ENCODE peak calls at places on chromosome 10, in eight cellular contexts. W is cardiac muscle cell, H is OCI-LY7, A is right lobe of liver, Q is choroid plexus epithelial cell, U is Calu3, V is lower leg skin, M is AG10803. N is an unnamed sample.

GRCh38 chr10:47134166-47134565 is 165.8 kb upstream of the GDF10 start:
- DNase-seq in V (no peak), H (no peak), W (no peak), Q (no peak), A (no peak), M (no peak), U (no peak), N (no peak)

GRCh38 chr10:97687785-97688781 is 1.0 kb upstream of the AVPI1 start:
- DNase-seq in M (peak), V (peak), W (no peak), H (no peak), Q (peak), A (peak), U (no peak), N (no peak)

GRCh38 chr10:122495406-122496340 is 34.3 kb downstream of the HTRA1 start:
- DNase-seq in M (peak), H (no peak), V (peak), U (no peak), Q (peak), W (peak), A (no peak), N (no peak)

GRCh38 chr10:697097-697875 is 7.8 kb upstream of the DIP2C start:
- DNase-seq in M (no peak), Q (no peak), V (no peak), U (no peak), A (no peak), H (no peak), W (no peak), N (peak)

GRCh38 chr10:79223346-79224048 is 123.8 kb upstream of the PPIF start:
- DNase-seq in M (no peak), W (peak), A (no peak), U (no peak), H (no peak), V (no peak), Q (peak), N (peak)

GRCh38 chr10:88118769-88119559 is 255.5 kb downstream of the PTEN start:
- DNase-seq in H (no peak), Q (no peak), A (no peak), V (no peak), W (no peak), M (no peak), U (no peak), N (no peak)

GRCh38 chr10:73910764-73911552 is at the start of gene PLAU:
- DNase-seq in U (peak), H (peak), M (no peak), A (peak), Q (no peak), W (peak), V (no peak), N (peak)

GRCh38 chr10:106078796-106079576 is 1085.5 kb downstream of the SORCS1 start:
- DNase-seq in H (no peak), W (no peak), M (peak), A (no peak), Q (peak), U (no peak), V (no peak), N (no peak)

GRCh38 chr10:132185601-132186487 is 904 bp upstream of the DPYSL4 start:
- DNase-seq in M (peak), V (no peak), U (no peak), H (no peak), W (peak), A (no peak), Q (peak), N (peak)

GRCh38 chr10:4839353-4839752 is 13.3 kb downstream of the AKR1E2 start:
- DNase-seq in U (no peak), A (no peak), W (no peak), V (no peak), M (no peak), Q (no peak), H (no peak), N (no peak)

GRCh38 chr10:57692255-57692980 is 575.3 kb downstream of the IPMK start:
- DNase-seq in W (peak), V (no peak), A (no peak), Q (peak), H (no peak), U (peak), M (peak), N (no peak)

GRCh38 chr10:84525120-84525806 is 196.9 kb downstream of the CCSER2 start:
- DNase-seq in W (peak), V (no peak), M (no peak), Q (peak), U (no peak), H (no peak), A (no peak), N (no peak)

GRCh38 chr10:60910543-60910942 is 33.4 kb downstream of the RHOBTB1 start:
- DNase-seq in H (peak), M (peak), Q (no peak), W (no peak), A (no peak), V (no peak), U (no peak), N (no peak)

GRCh38 chr10:105148921-105149320 is 507.8 kb downstream of the SORCS3 start:
- DNase-seq in Q (no peak), V (no peak), U (no peak), M (no peak), H (no peak), W (no peak), A (no peak), N (no peak)

GRCh38 chr10:119659951-119660350 is 8.8 kb downstream of the BAG3 start:
- DNase-seq in M (no peak), V (no peak), U (no peak), Q (peak), W (no peak), A (no peak), H (no peak), N (no peak)

GRCh38 chr10:103491729-103492364 is 1.7 kb upstream of the NEURL1 start:
- DNase-seq in V (no peak), A (no peak), Q (peak), U (no peak), H (no peak), W (no peak), M (peak), N (peak)

DNA sequence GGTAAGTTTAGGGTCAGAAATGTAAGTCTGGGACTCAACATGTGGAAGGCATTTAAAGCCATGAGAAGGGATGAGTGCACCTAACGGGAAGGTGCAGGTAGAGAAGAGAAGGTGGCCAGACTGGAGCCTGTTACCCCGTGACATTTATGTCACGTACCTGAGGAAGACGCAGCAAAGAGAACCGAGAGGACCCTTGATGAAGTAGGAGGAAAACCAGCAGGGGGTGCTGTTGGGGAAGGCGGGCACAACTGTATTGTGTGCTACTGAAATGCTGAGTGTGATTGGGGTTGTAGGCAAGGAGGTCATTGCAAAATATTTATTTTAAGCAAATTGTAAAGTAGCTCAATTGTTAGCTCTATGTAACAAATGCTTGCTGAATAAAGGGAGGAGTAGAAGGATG is 338.2 kb upstream of the PRKCQ start:
- DNase-seq in A (no peak), Q (peak), V (no peak), U (peak), H (peak), W (no peak), M (no peak), N (peak)
- TF ChIP-seq CTCF in A (peak), Q (peak), V (no peak), U (peak), H (peak), W (peak), M (peak), N (peak)

GRCh38 chr10:113060221-113061053 is 110.4 kb downstream of the TCF7L2 start:
- DNase-seq in A (no peak), H (no peak), U (no peak), V (no peak), M (no peak), W (no peak), Q (no peak), N (peak)

GRCh38 chr10:113059001-113059780 is 109.1 kb downstream of the TCF7L2 start:
- DNase-seq in H (no peak), V (no peak), Q (peak), W (no peak), U (no peak), M (peak), A (no peak), N (no peak)

GRCh38 chr10:113064039-113064438 is 114.0 kb downstream of the TCF7L2 start:
- DNase-seq in H (no peak), V (no peak), M (no peak), A (no peak), Q (no peak), W (no peak), U (no peak), N (no peak)

GRCh38 chr10:113061054-113061430 is 111.0 kb downstream of the TCF7L2 start:
- DNase-seq in U (no peak), W (no peak), A (no peak), V (no peak), H (no peak), Q (no peak), M (no peak), N (no peak)

GRCh38 chr10:113062977-113063967 is 113.2 kb downstream of the TCF7L2 start:
- DNase-seq in A (no peak), W (peak), V (no peak), M (no peak), U (no peak), Q (no peak), H (no peak), N (no peak)
- TF ChIP-seq CTCF in A (no peak), W (no peak), V (no peak), M (no peak), U (no peak), Q (peak), H (no peak), N (no peak)

GRCh38 chr10:35600193-35600592 is 4.9 kb upstream of the GJD4 start:
- DNase-seq in W (no peak), M (no peak), V (no peak), Q (peak), U (no peak), H (no peak), A (no peak), N (no peak)
- TF ChIP-seq CTCF in W (peak), M (peak), V (no peak), Q (peak), U (no peak), H (peak), A (no peak), N (no peak)

GRCh38 chr10:71033396-71033980 is 145.1 kb upstream of the PCBD1 start:
- DNase-seq in V (no peak), Q (no peak), M (no peak), H (no peak), A (no peak), W (no peak), U (no peak), N (no peak)
- TF ChIP-seq CTCF in V (no peak), Q (peak), M (no peak), H (no peak), A (no peak), W (no peak), U (no peak), N (peak)

N was measured in glutamatergic neuron.